ENCODE peak calls at places on chromosomes 6 and 20, in eight cellular contexts. B is cardiac muscle cell, K is natural killer cell, L is prostate gland, O is foreskin fibroblast, S is endothelial cell, C is Caco-2, E is A549. I is an unnamed sample.

GRCh38 chr20:45323731-45324130 is 15.6 kb upstream of the MATN4 start:
- DNase-seq in K (no peak), E (no peak), B (no peak), C (no peak), O (peak; percentile 77), L (no peak), S (no peak), I (no peak)

GRCh38 chr6:169803291-169803811 is 51.9 kb downstream of the ERMARD start:
- DNase-seq in K (no peak), B (peak; percentile 33), L (no peak), E (no peak), O (no peak), C (no peak), S (no peak), I (no peak)

GRCh38 chr6:31718294-31718693 is 3.1 kb downstream of the LY6G6D start:
- DNase-seq in O (no peak), S (no peak), B (no peak), L (peak; percentile 88), C (peak; percentile 72), K (no peak), E (no peak), I (no peak)

GRCh38 chr6:79605968-79606764 is 25.0 kb upstream of the SH3BGRL2 start:
- DNase-seq in C (no peak), K (no peak), L (no peak), E (peak; percentile 3), B (no peak), S (no peak), O (no peak), I (no peak)

GRCh38 chr6:43299338-43300293 is 1.6 kb downstream of the SLC22A7 start:
- DNase-seq in L (no peak), K (no peak), O (no peak), C (no peak), E (no peak), B (no peak), S (no peak), I (no peak)

GRCh38 chr6:75234126-75234865 is 9.3 kb downstream of the COX7A2 start:
- DNase-seq in B (no peak), K (no peak), E (no peak), C (no peak), O (peak; percentile 33), L (no peak), S (no peak), I (no peak)

GRCh38 chr20:22916121-22916842 is 118.8 kb upstream of the SSTR4 start:
- DNase-seq in C (no peak), S (no peak), K (no peak), B (no peak), E (no peak), O (no peak), L (no peak), I (no peak)

GRCh38 chr20:24694727-24695528 is 225.5 kb downstream of the SYNDIG1 start:
- DNase-seq in L (no peak), K (no peak), E (no peak), C (no peak), S (no peak), O (peak; percentile 12), B (no peak), I (no peak)

GRCh38 chr6:45737331-45738056 is 278.2 kb downstream of the CLIC5 start:
- DNase-seq in C (no peak), K (no peak), B (no peak), E (no peak), S (no peak), O (no peak), L (no peak), I (no peak)

GRCh38 chr20:3027987-3028386 is 15.4 kb upstream of the GNRH2 start:
- DNase-seq in O (no peak), C (no peak), B (no peak), K (no peak), S (no peak), E (no peak), L (no peak), I (no peak)

GRCh38 chr6:52727908-52728307 is 35.4 kb downstream of the GSTA2 start:
- DNase-seq in O (no peak), L (no peak), K (no peak), E (no peak), B (no peak), C (no peak), S (no peak), I (no peak)

GRCh38 chr20:13029687-13030510 is 21.1 kb downstream of the SPTLC3 start:
- DNase-seq in L (peak; percentile 31), B (peak; percentile 84), K (no peak), E (peak; percentile 67), C (peak; percentile 75), O (peak; percentile 95), S (no peak), I (no peak)

GRCh38 chr6:19210849-19211590 is 626.1 kb upstream of the ID4 start:
- DNase-seq in E (no peak), O (no peak), K (no peak), L (no peak), B (peak; percentile 1), S (peak; percentile 50), C (peak; percentile 46), I (no peak)

GRCh38 chr6:47405273-47405672 is 72.3 kb upstream of the CD2AP start:
- DNase-seq in L (no peak), B (no peak), E (no peak), S (no peak), C (peak; percentile 54), O (no peak), K (no peak), I (no peak)

GRCh38 chr6:116126032-116126431 is at the start of gene COL10A1:
- DNase-seq in L (no peak), O (no peak), C (no peak), B (no peak), E (no peak), K (no peak), S (no peak), I (no peak)

GRCh38 chr6:119594907-119595306 is 245.3 kb upstream of the MAN1A1 start:
- DNase-seq in E (no peak), C (no peak), O (no peak), K (no peak), B (no peak), S (no peak), L (no peak), I (no peak)

GRCh38 chr6:36210157-36210556 is 13.6 kb downstream of the BRPF3 start:
- DNase-seq in S (no peak), O (no peak), E (no peak), B (no peak), C (no peak), L (no peak), K (no peak), I (no peak)

GRCh38 chr6:131949909-131950766 is 1.0 kb downstream of the CCN2 start:
- DNase-seq in S (peak; percentile 83), C (peak; percentile 76), O (peak; percentile 93), K (no peak), L (peak; percentile 72), B (peak; percentile 96), E (peak; percentile 50), I (peak; percentile 21)

GRCh38 chr20:2386516-2387179 is 5.9 kb downstream of the TGM6 start:
- DNase-seq in S (no peak), B (peak; percentile 16), O (peak; percentile 29), L (no peak), C (no peak), K (no peak), E (no peak), I (no peak)

GRCh38 chr6:138577151-138577915 is 78.0 kb upstream of the NHSL1 start:
- DNase-seq in C (no peak), L (no peak), K (no peak), E (no peak), S (no peak), O (no peak), B (no peak), I (no peak)

GRCh38 chr6:164022632-164023031 is 608.1 kb downstream of the QKI start:
- DNase-seq in B (no peak), E (no peak), L (no peak), C (no peak), O (no peak), K (no peak), S (no peak), I (no peak)
- TF ChIP-seq CTCF in B (no peak), E (no peak), L (no peak), C (no peak), O (no peak), K (no peak), S (no peak), I (no peak)

GRCh38 chr6:145735356-145736165 is at the start of gene EPM2A:
- DNase-seq in O (peak; percentile 92), L (peak; percentile 74), E (peak; percentile 38), K (peak; percentile 59), S (peak; percentile 80), B (peak; percentile 88), C (peak; percentile 86), I (peak; percentile 80)
- TF ChIP-seq CTCF in O (no peak), L (peak; percentile 28), E (no peak), K (no peak), S (no peak), B (no peak), C (no peak), I (no peak)

DNA sequence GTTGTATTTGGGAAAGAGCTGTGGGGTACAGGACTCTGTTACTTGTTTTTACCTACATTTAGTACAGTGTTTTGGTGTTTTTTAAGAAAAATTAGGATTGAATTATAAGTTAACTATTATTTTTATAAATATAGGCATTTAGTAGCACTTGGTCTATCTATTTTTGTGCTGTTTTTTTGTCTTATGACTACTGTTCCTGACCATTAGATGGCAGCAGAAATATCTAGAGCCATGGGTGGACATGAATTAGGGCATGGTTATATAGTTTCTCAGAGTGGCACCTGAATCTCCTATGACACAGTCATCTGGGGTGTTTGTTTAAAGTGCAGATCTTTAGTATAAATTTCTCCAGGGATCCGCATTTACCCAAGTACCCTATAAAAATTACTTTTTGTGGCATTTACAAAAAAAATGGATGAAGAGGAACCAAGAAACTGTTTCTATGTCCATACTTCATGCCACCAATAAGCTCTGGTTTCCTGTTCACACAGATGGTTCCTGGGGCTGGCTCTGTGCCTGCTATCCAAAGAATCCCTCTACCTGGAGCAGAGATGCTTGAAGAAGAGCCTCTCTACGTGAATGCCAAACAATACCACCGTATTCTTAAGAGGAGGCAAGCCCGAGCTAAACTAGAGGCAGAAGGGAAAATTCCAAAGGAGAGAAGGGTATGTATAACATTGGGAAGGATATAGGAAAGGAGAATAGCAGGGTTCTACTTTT is 19.8 kb downstream of the NFYA start:
- DNase-seq in B (peak; percentile 52), L (no peak), S (no peak), E (peak; percentile 7), K (no peak), O (peak; percentile 61), C (no peak), I (no peak)
- TF ChIP-seq CTCF in B (peak; percentile 56), L (peak; percentile 25), S (no peak), E (peak; percentile 43), K (peak; percentile 27), O (peak; percentile 44), C (peak; percentile 37), I (no peak)

DNA sequence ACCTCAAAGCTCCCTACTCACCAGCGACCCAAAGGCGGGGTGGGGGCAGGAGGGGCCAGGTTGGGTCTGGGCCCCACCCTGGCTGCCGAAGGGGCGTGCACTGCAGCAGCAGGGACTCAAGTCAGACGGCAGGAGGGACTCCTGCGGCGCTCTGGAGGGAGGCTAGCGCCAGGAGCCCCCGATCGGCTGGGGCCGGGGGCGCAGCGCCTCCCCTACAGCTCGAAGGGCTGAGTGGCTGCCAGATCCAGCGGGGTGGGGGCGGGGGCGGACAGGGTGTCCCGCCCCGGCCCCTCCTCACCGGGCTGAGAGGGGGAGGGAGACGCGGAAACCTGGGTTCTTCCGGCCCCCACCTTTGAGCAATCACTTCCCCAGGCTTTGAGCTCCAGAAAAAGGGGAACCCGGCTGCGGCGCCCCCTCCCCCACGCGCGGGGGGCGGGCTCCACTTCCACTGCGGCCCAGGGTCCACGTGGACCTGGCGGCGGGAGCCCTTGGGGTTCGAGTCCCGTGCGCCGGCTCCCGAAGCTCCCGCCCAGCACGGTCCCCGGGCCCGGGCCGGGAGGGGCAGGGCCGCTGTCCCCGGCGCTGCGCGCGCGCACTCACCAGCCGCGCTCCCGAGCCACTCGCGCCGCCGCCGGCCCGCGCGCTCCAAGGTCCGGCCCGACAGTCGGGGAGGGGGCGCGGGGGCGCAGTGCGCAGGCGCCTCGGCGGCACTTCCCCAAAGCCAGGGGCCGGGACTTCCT is at the start of gene RGS19:
- DNase-seq in K (peak; percentile 54), C (peak; percentile 91), E (no peak), O (peak; percentile 85), B (peak; percentile 74), S (peak; percentile 76), L (peak; percentile 75), I (peak; percentile 86)
- TF ChIP-seq CTCF in K (no peak), C (peak; percentile 18), E (no peak), O (no peak), B (no peak), S (no peak), L (no peak), I (no peak)